ENCODE peak calls at places on chromosomes 11 and 22, in ten cellular contexts. Y, D, Z, B, R, L, O, A, E and T are unnamed samples.

GRCh38 chr11:117771197-117771596 is 25.8 kb downstream of the DSCAML1 start:
- DNase-seq in A (no peak), D (no peak), E (no peak), R (no peak), L (no peak), O (no peak), Z (no peak), B (no peak), Y (no peak), T (no peak)

GRCh38 chr11:31887180-31887579 is 76.1 kb upstream of the PAX6 start:
- DNase-seq in B (no peak), R (no peak), A (no peak), E (no peak), Y (peak), D (no peak), Z (peak), L (no peak), O (no peak), T (peak)

GRCh38 chr11:65695459-65696241 is 16.4 kb upstream of the KAT5 start:
- DNase-seq in D (no peak), B (no peak), Z (no peak), E (no peak), A (no peak), Y (no peak), L (no peak), R (peak), O (no peak), T (no peak)

GRCh38 chr22:46350646-46351045 is 15.1 kb downstream of the TRMU start:
- DNase-seq in O (peak), A (no peak), Z (no peak), B (no peak), R (no peak), Y (no peak), E (no peak), L (no peak), D (no peak), T (no peak)

GRCh38 chr11:11843233-11843632 is 1.5 kb downstream of the USP47 start:
- DNase-seq in D (no peak), Y (no peak), L (no peak), A (no peak), B (peak), O (no peak), Z (peak), R (peak), E (no peak), T (no peak)

GRCh38 chr11:64751136-64751535 is 7.2 kb upstream of the RASGRP2 start:
- DNase-seq in Y (no peak), L (peak), Z (no peak), A (no peak), D (no peak), B (no peak), R (no peak), E (no peak), O (peak), T (no peak)

GRCh38 chr11:47514825-47515647 is 37.9 kb downstream of the CELF1 start:
- DNase-seq in Y (peak), D (no peak), B (peak), Z (peak), E (no peak), L (no peak), A (no peak), O (no peak), R (peak), T (no peak)

GRCh38 chr22:17318817-17319216 is 50.4 kb upstream of the CECR2 start:
- DNase-seq in D (no peak), L (no peak), Z (no peak), Y (no peak), A (no peak), E (no peak), O (no peak), R (no peak), B (no peak), T (no peak)

GRCh38 chr22:24421428-24421931 is 5.9 kb upstream of the ADORA2A start:
- DNase-seq in R (no peak), D (no peak), B (no peak), O (no peak), Z (no peak), Y (peak), L (no peak), E (no peak), A (no peak), T (peak)

GRCh38 chr11:119100246-119100959 is 1.2 kb downstream of the DPAGT1 start:
- DNase-seq in B (peak), R (peak), Y (no peak), E (no peak), A (no peak), D (peak), L (no peak), Z (peak), O (no peak), T (no peak)

GRCh38 chr11:117186431-117186761 is 7.9 kb downstream of the SIDT2 start:
- DNase-seq in A (no peak), O (peak), E (no peak), D (no peak), Y (no peak), Z (no peak), L (no peak), R (no peak), B (no peak), T (peak)

GRCh38 chr11:36273110-36273509 is 16.1 kb downstream of the COMMD9 start:
- DNase-seq in B (no peak), R (no peak), L (no peak), Y (no peak), Z (peak), O (no peak), A (no peak), E (no peak), D (no peak), T (no peak)

GRCh38 chr11:45026835-45027234 is 76.2 kb upstream of the TP53I11 start:
- DNase-seq in A (no peak), B (no peak), D (no peak), R (no peak), Z (no peak), E (no peak), O (no peak), Y (no peak), L (no peak), T (no peak)

GRCh38 chr11:132911186-132911585 is 621.1 kb downstream of the OPCML start:
- DNase-seq in L (no peak), Z (no peak), A (no peak), O (no peak), B (no peak), E (no peak), Y (no peak), D (no peak), R (no peak), T (no peak)

GRCh38 chr11:31788066-31788465 is 23.1 kb downstream of the PAX6 start:
- DNase-seq in D (no peak), B (no peak), R (no peak), A (no peak), L (no peak), O (no peak), Y (no peak), E (no peak), Z (no peak), T (no peak)

GRCh38 chr11:65041206-65042035 is at the start of gene SAC3D1:
- DNase-seq in E (no peak), A (no peak), B (no peak), Z (peak), D (no peak), Y (no peak), R (peak), L (peak), O (peak), T (peak)

GRCh38 chr11:14656536-14657457 is 13.2 kb downstream of the PDE3B start:
- DNase-seq in D (no peak), Z (no peak), A (no peak), O (no peak), Y (no peak), L (no peak), R (no peak), B (no peak), E (no peak), T (no peak)

GRCh38 chr11:94968334-94968958 is 4.9 kb downstream of the CWC15 start:
- DNase-seq in B (peak), Z (peak), D (no peak), Y (no peak), E (no peak), L (no peak), O (no peak), R (peak), A (no peak), T (no peak)

GRCh38 chr22:45977551-45978274 is 751 bp upstream of the WNT7B start:
- DNase-seq in L (no peak), D (no peak), A (no peak), Y (peak), Z (no peak), R (no peak), E (no peak), B (no peak), O (no peak), T (no peak)

GRCh38 chr22:44878483-44879300 is 126.3 kb downstream of the ARHGAP8 start:
- DNase-seq in Y (peak), D (no peak), R (no peak), Z (no peak), E (no peak), O (peak), L (peak), A (no peak), B (no peak), T (no peak)

GRCh38 chr22:17013396-17014100 is 5.5 kb upstream of the GAB4 start:
- DNase-seq in Y (no peak), L (no peak), D (no peak), E (no peak), B (no peak), A (no peak), O (no peak), R (no peak), Z (no peak), T (no peak)

GRCh38 chr11:72926076-72926475 is 111.9 kb downstream of the ATG16L2 start:
- DNase-seq in R (no peak), L (no peak), D (no peak), E (no peak), Y (no peak), A (no peak), O (no peak), B (no peak), Z (no peak), T (no peak)

GRCh38 chr22:24506802-24507438 is 11.8 kb downstream of the UPB1 start:
- DNase-seq in A (no peak), L (no peak), D (no peak), Z (peak), O (no peak), Y (peak), R (peak), B (peak), E (no peak), T (no peak)

GRCh38 chr11:33268945-33269567 is 11.9 kb downstream of the HIPK3 start:
- DNase-seq in Y (no peak), Z (peak), R (no peak), L (no peak), D (no peak), O (no peak), A (no peak), B (no peak), E (no peak), T (no peak)

GRCh38 chr11:108009497-108010360 is 1.0 kb downstream of the CUL5 start:
- DNase-seq in D (no peak), Y (no peak), B (no peak), R (peak), A (no peak), E (no peak), L (no peak), O (peak), Z (peak), T (no peak)

GRCh38 chr11:46369458-46370152 is 11.9 kb upstream of the MDK start:
- DNase-seq in B (peak), D (no peak), R (peak), Y (peak), Z (peak), E (peak), A (no peak), L (no peak), O (no peak), T (peak)

GRCh38 chr11:116194156-116194904 is 578.5 kb downstream of the BUD13 start:
- DNase-seq in Z (no peak), R (no peak), E (no peak), A (no peak), B (no peak), Y (peak), L (no peak), D (no peak), O (no peak), T (no peak)

GRCh38 chr22:25160120-25160996 is 39.3 kb upstream of the CRYBB3 start:
- DNase-seq in O (peak), B (no peak), L (no peak), E (no peak), A (no peak), D (no peak), Y (no peak), Z (no peak), R (no peak), T (no peak)

GRCh38 chr11:1206391-1207271 is 16.2 kb upstream of the MUC5B start:
- DNase-seq in B (no peak), O (peak), A (no peak), Z (no peak), L (peak), R (no peak), D (no peak), Y (peak), E (no peak), T (peak)

GRCh38 chr11:1205121-1205986 is 17.5 kb upstream of the MUC5B start:
- DNase-seq in O (peak), L (peak), E (no peak), R (no peak), Z (no peak), D (no peak), B (no peak), Y (peak), A (no peak), T (peak)

GRCh38 chr11:1204381-1205101 is 18.3 kb upstream of the MUC5B start:
- DNase-seq in R (no peak), B (no peak), D (no peak), A (no peak), E (no peak), L (peak), Y (peak), O (peak), Z (no peak), T (peak)

GRCh38 chr11:1207451-1208360 is 15.2 kb upstream of the MUC5B start:
- DNase-seq in R (no peak), Z (no peak), Y (peak), E (no peak), A (no peak), L (peak), B (no peak), O (peak), D (no peak), T (peak)

DNA sequence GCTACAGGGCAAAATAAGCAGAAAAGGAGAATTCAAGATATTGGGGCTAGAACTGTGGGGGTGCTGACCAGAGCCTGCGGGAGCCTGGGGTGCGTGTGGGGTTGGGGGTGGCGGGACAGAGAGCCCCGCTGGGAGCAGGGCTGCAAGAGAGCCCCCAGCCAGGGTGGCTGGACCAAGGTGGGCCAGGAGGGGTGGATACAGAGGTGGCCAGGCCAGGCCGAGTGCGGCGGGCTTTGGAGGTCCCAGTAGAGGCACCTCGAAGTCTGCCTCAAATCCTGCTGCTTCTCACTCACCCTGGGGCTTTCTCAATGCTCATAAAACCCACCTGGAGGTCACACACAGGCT is 16.9 kb upstream of the MUC5B start:
- DNase-seq in D (no peak), L (peak), A (no peak), O (peak), Z (no peak), B (no peak), E (no peak), R (no peak), Y (peak), T (peak)
- TF ChIP-seq CTCF in D (no peak), L (no peak), A (no peak), O (no peak), Z (no peak), B (no peak), E (no peak), R (no peak), Y (no peak), T (no peak)

GRCh38 chr11:93784935-93785360 is 866 bp downstream of the MED17 start:
- DNase-seq in R (no peak), Z (no peak), A (no peak), O (no peak), L (no peak), D (no peak), Y (no peak), E (no peak), B (no peak), T (no peak)
- TF ChIP-seq CTCF in R (no peak), Z (no peak), A (no peak), O (peak), L (no peak), D (peak), Y (no peak), E (peak), B (no peak), T (no peak)

GRCh38 chr22:48492371-48493320 is 1335.0 kb downstream of the BRD1 start:
- DNase-seq in A (peak), O (peak), E (peak), Z (peak), B (peak), D (peak), L (peak), Y (peak), R (peak), T (peak)
- TF ChIP-seq CTCF in A (no peak), O (peak), E (peak), Z (peak), B (peak), D (peak), L (peak), Y (peak), R (peak), T (peak)

GRCh38 chr11:96256213-96256580 is 86.8 kb downstream of the MAML2 start:
- DNase-seq in Y (no peak), L (no peak), D (no peak), O (no peak), Z (no peak), A (no peak), R (no peak), B (no peak), E (no peak), T (no peak)
- TF ChIP-seq CTCF in Y (no peak), L (no peak), D (no peak), O (no peak), Z (no peak), A (no peak), R (no peak), B (no peak), E (no peak), T (no peak)

DNA sequence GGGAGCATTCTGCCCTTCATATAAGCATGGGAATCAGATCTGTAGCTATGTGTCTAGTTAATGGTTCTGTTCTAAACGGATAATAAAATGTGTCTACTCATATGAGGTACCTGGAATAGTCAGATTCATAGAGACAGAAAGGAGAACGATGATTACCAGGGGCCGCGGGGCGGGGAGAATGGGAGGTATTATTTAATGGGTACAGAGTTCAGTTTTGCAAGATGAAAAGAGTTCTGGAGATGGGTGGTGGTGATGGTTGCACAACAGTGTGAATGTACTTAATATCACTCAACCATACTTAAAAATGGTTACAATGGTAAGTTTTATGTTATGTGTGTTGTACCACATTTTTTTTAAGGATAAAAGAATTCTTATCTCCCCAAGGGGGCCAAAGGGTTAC is 10.0 kb upstream of the ABCC8 start:
- DNase-seq in Z (no peak), B (no peak), D (no peak), A (no peak), R (no peak), O (no peak), E (no peak), Y (no peak), L (no peak), T (no peak)
- TF ChIP-seq CTCF in Z (no peak), B (no peak), D (no peak), A (no peak), R (no peak), O (no peak), E (no peak), Y (no peak), L (no peak), T (no peak)

DNA sequence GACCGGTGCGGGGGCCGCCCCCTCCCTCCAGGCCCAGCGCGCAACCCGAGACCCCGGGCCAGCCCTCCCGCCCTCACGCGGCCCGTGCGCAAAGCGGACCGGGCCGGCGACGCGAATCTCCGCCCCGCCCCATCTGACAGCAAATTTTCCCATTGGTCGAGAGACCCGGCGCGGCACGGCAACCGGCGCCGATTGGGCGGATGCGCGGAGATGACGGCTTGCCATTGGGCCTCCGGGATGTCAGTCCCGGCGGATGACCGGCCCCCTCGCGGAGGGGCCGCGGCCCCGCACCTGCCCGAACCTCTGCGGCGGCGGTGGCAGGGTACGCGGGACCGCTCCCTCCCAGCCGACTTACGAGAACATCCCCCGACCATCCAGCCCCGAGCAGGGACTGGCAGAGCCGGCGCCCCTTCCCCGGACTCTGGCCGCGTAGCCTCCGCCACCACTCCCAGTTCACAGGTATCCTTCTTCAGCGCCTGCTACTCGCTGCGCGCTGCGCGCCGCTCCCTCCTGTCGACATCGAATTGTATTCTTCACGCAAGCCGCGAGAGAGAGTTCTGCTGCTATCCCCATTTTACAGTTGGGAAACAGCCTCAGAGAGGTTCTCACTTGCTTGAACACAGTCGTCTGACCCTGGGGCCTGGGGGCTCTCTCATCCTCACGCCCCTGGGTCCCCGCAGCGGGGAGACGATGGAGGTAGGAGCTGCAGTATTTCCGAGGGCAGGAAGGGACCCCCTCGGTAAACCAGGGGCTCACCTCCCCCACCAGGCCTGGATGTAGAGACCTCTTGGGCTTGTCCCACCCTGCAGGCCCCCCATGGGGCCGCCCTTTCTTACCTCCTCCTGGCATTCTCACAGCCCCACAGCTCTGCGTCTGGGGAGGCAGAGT is at the start of gene ARVCF:
- DNase-seq in A (peak), Y (peak), L (peak), B (peak), Z (peak), D (no peak), R (peak), E (peak), O (no peak), T (peak)
- TF ChIP-seq CTCF in A (no peak), Y (no peak), L (peak), B (peak), Z (no peak), D (no peak), R (no peak), E (peak), O (peak), T (peak)